ENCODE peak calls at places on chromosomes 6 and 20, in seven cellular contexts. Y is AG20443; T is activated CD4-positive, alpha-beta memory T cell treated with anti-CD3 and anti-CD28 coated beads, Interleukin-2, amount 10 ng/mL, durations not matched to agents 7 days and 5 days; R is CD8-positive, alpha-beta T cell; L is NCI-H1417; M is breast epithelium; K is naive B cell. B is an unnamed sample.

GRCh38 chr6:138647006-138647405 is 126.6 kb upstream of the CCDC28A start:
- DNase-seq in Y (peak), T (no peak), R (no peak), L (no peak), M (no peak), K (no peak), B (no peak)

GRCh38 chr6:107999341-107999740 is 41.3 kb upstream of the SEC63 start:
- DNase-seq in Y (no peak), T (no peak), R (no peak), L (no peak), M (no peak), K (no peak), B (no peak)

GRCh38 chr6:155110721-155111120 is 115.6 kb downstream of the TIAM2 start:
- DNase-seq in Y (no peak), T (no peak), R (no peak), L (no peak), M (no peak), K (no peak), B (no peak)

GRCh38 chr20:41136336-41136694 is 1.0 kb upstream of the PLCG1 start:
- DNase-seq in Y (no peak), T (peak), R (no peak), L (no peak), M (no peak), K (no peak), B (no peak)

GRCh38 chr20:51523276-51524013 is 19.1 kb downstream of the NFATC2 start:
- DNase-seq in Y (no peak), T (no peak), R (no peak), L (no peak), M (no peak), K (no peak), B (no peak)

GRCh38 chr20:58651823-58652605 is 931 bp downstream of the STX16 start:
- DNase-seq in Y (peak), T (peak), R (peak), L (peak), M (peak), K (peak), B (peak)

GRCh38 chr6:145891565-145891964 is 72.6 kb downstream of the SHPRH start:
- DNase-seq in Y (no peak), T (no peak), R (no peak), L (no peak), M (no peak), K (no peak), B (no peak)

GRCh38 chr20:62828551-62829230 is 11.8 kb downstream of the COL9A3 start:
- DNase-seq in Y (no peak), T (no peak), R (no peak), L (no peak), M (no peak), K (no peak), B (no peak)

GRCh38 chr20:56987992-56988391 is 278.4 kb downstream of the BMP7 start:
- DNase-seq in Y (no peak), T (no peak), R (no peak), L (no peak), M (no peak), K (no peak), B (no peak)

GRCh38 chr20:50772418-50773185 is 22.3 kb upstream of the BCAS4 start:
- DNase-seq in Y (no peak), T (no peak), R (no peak), L (no peak), M (peak), K (no peak), B (no peak)

GRCh38 chr6:13397359-13398080 is 69.2 kb upstream of the TBC1D7 start:
- DNase-seq in Y (no peak), T (no peak), R (no peak), L (no peak), M (no peak), K (peak), B (no peak)

GRCh38 chr6:35568967-35569606 is 56.4 kb upstream of the TULP1 start:
- DNase-seq in Y (peak), T (peak), R (peak), L (no peak), M (no peak), K (no peak), B (no peak)

GRCh38 chr20:63124092-63124781 is 91.7 kb downstream of the YTHDF1 start:
- DNase-seq in Y (no peak), T (no peak), R (no peak), L (no peak), M (no peak), K (no peak), B (no peak)

GRCh38 chr20:46797201-46797600 is 87.8 kb downstream of the SLC2A10 start:
- DNase-seq in Y (no peak), T (no peak), R (no peak), L (no peak), M (no peak), K (no peak), B (no peak)

GRCh38 chr20:4160761-4161305 is 145.5 kb upstream of the RNF24 start:
- DNase-seq in Y (no peak), T (peak), R (no peak), L (no peak), M (no peak), K (no peak), B (no peak)